ENCODE peak calls at places on chromosome 4, in five cellular contexts. One of them, this sample, is unnamed.

GRCh38 chr4:118718511-118719170 is 33.4 kb downstream of the METTL14 start:
- DNase-seq in brain microvascular endothelial cell: no peak
- DNase-seq in astrocyte of the cerebellum: no peak
- DNase-seq in adipocyte: no peak
- DNase-seq in ecto neural progenitor cell: no peak
- DNase-seq in this sample: no peak

GRCh38 chr4:21744046-21744445 is 204.5 kb downstream of the KCNIP4 start:
- DNase-seq in ecto neural progenitor cell: no peak
- DNase-seq in adipocyte: no peak
- DNase-seq in astrocyte of the cerebellum: no peak
- DNase-seq in brain microvascular endothelial cell: no peak
- DNase-seq in this sample: no peak

GRCh38 chr4:71094201-71094600 is 100.8 kb downstream of the DCK start:
- DNase-seq in astrocyte of the cerebellum: no peak
- DNase-seq in ecto neural progenitor cell: no peak
- DNase-seq in adipocyte: no peak
- DNase-seq in brain microvascular endothelial cell: no peak
- DNase-seq in this sample: no peak

GRCh38 chr4:129218355-129218754 is 122.4 kb downstream of the C4orf33 start:
- DNase-seq in astrocyte of the cerebellum: no peak
- DNase-seq in ecto neural progenitor cell: no peak
- DNase-seq in adipocyte: peak
- DNase-seq in brain microvascular endothelial cell: peak
- DNase-seq in this sample: peak

GRCh38 chr4:5469151-5469775 is 239.1 kb downstream of the EVC2 start:
- DNase-seq in brain microvascular endothelial cell: no peak
- DNase-seq in astrocyte of the cerebellum: no peak
- DNase-seq in ecto neural progenitor cell: no peak
- DNase-seq in adipocyte: no peak
- DNase-seq in this sample: no peak

GRCh38 chr4:25881187-25881586 is 18.4 kb upstream of the SEL1L3 start:
- DNase-seq in ecto neural progenitor cell: no peak
- DNase-seq in brain microvascular endothelial cell: no peak
- DNase-seq in astrocyte of the cerebellum: no peak
- DNase-seq in adipocyte: no peak
- DNase-seq in this sample: no peak

GRCh38 chr4:2791518-2792395 is 1.1 kb upstream of the SH3BP2 start:
- DNase-seq in astrocyte of the cerebellum: no peak
- DNase-seq in brain microvascular endothelial cell: no peak
- DNase-seq in adipocyte: no peak
- DNase-seq in ecto neural progenitor cell: peak
- DNase-seq in this sample: no peak

GRCh38 chr4:25425361-25425760 is 48.3 kb downstream of the ANAPC4 start:
- DNase-seq in adipocyte: no peak
- DNase-seq in astrocyte of the cerebellum: peak
- DNase-seq in brain microvascular endothelial cell: no peak
- DNase-seq in ecto neural progenitor cell: no peak
- DNase-seq in this sample: no peak